ENCODE peak calls at places on chromosomes 7 and 10, in five cellular contexts. Y is stomach, F is chondrocyte, O is astrocyte of the cerebellum, B is K562. D is an unnamed sample.
A peak's percentile ranks its signal among the peaks of the same experiment; 100 is the strongest.

GRCh38 chr7:76037310-76037709 is 10.5 kb downstream of the STYXL1 start:
- DNase-seq in Y (no peak), F (no peak), O (no peak), B (no peak), D (peak; percentile 57)

GRCh38 chr7:53740971-53741370 is 705.5 kb downstream of the POM121L12 start:
- DNase-seq in Y (no peak), F (no peak), O (no peak), B (no peak), D (no peak)

GRCh38 chr7:33399528-33400213 is 270.3 kb downstream of the BBS9 start:
- DNase-seq in Y (no peak), F (no peak), O (no peak), B (no peak), D (no peak)

GRCh38 chr10:3150366-3150765 is 22.2 kb downstream of the PITRM1 start:
- DNase-seq in Y (no peak), F (no peak), O (no peak), B (no peak), D (no peak)

GRCh38 chr10:514137-514671 is 175.3 kb downstream of the DIP2C start:
- DNase-seq in Y (peak; percentile 73), F (no peak), O (no peak), B (no peak), D (no peak)

GRCh38 chr7:73941836-73942551 is 81.0 kb downstream of the TMEM270 start:
- DNase-seq in Y (no peak), F (no peak), O (peak; percentile 53), B (no peak), D (peak; percentile 31)

GRCh38 chr10:69464401-69464800 is 13.1 kb downstream of the TSPAN15 start:
- DNase-seq in Y (no peak), F (no peak), O (no peak), B (no peak), D (no peak)

GRCh38 chr10:36489181-36489927 is 636.0 kb upstream of the ANKRD30A start:
- DNase-seq in Y (no peak), F (no peak), O (no peak), B (no peak), D (no peak)

GRCh38 chr10:97138777-97139317 is 46.9 kb downstream of the SLIT1 start:
- DNase-seq in Y (no peak), F (no peak), O (no peak), B (no peak), D (no peak)

GRCh38 chr7:48868916-48869315 is 55.4 kb upstream of the CDC14C start:
- DNase-seq in Y (no peak), F (no peak), O (no peak), B (no peak), D (no peak)

GRCh38 chr10:22851865-22852239 is 76.0 kb upstream of the ARMC3 start:
- DNase-seq in Y (no peak), F (no peak), O (no peak), B (no peak), D (no peak)

GRCh38 chr10:78524941-78525340 is 491.3 kb downstream of the RPS24 start:
- DNase-seq in Y (no peak), F (no peak), O (no peak), B (no peak), D (no peak)

DNA sequence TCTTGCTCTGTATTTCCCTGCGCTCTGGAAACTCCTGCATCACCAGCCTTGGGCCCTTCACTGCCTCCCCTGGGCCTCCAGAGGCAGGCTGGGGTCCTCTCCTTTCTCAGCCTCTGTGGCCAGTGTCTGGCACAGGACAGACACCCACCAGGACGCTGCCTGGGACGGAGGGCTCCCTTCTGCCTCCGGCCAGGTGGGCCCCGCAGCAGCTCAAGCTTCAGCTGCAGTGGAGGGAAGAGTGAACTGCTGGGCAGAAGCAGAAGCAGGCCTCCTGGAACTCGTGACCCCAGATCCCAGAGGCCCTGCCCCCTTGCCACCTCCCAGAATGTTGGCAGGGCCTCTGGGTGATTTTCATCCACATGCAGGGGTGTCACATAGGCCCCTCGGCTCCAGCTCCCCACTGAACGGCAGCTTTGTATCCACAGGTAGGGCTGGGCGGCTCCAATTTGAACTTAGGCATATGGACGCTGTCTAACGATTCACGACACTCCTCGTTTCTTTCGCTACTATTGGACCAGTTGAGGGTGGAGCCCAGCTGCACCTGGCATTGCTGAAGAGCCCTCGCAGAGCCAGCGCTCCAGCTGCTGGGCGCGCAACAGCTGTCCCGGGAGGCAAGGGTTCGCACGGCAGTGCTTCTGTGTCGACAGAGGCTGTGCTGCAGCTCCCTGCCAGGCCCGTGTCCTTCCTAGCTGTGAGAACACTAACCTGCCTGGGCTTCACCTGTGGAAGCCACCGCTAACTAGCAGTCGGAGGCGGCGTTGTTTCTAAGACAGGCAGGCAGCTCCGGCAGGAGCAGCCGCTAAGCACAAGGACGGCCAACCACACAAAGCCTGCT is 18.4 kb upstream of the GPR146 start:
- DNase-seq in Y (no peak), F (peak; percentile 75), O (no peak), B (no peak), D (no peak)
- TF ChIP-seq CTCF in Y (no peak), F (no peak), O (no peak), B (no peak), D (no peak)

DNA sequence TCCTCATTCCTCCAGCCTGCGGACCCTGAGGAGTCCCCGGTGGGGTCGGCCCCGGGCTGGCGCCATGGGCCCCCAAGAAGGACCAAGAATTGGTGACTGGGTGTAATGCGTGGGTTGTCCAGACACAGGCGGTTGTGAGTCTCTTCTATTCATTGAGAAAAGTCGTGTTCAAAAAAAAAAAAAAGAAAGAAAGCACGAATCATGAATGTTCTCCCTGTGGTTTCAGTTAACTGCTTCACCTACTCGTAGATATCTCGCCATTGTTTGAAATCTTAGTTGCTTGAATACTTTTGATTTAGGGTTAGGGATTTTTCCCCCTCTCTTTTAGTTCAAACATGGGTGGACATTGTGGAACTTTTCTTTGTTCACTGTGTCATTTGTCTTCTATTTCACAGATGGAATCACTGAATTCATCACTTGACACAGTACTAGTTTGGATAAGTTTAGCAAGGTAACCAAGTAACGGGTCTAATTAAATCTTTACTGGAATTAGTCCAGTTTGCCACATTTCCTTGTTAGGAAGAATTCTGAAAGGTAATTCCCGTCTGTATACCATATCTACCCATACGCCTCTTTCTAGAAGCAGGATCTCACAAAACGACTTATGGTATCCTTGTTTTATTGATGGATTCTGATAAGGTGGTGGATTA is 775 bp downstream of the STARD3NL start:
- DNase-seq in Y (no peak), F (no peak), O (no peak), B (no peak), D (no peak)
- TF ChIP-seq CTCF in Y (no peak), F (peak; percentile 57), O (no peak), B (peak; percentile 11), D (peak; percentile 10)

GRCh38 chr10:117530791-117531190 is 11.8 kb upstream of the EMX2 start:
- DNase-seq in Y (no peak), F (no peak), O (no peak), B (no peak), D (no peak)
- TF ChIP-seq CTCF in Y (no peak), F (no peak), O (no peak), B (no peak), D (no peak)

GRCh38 chr7:105136221-105136620 is 122.2 kb downstream of the KMT2E start:
- DNase-seq in Y (no peak), F (no peak), O (no peak), B (peak; percentile 41), D (no peak)

GRCh38 chr7:105139381-105139780 is 125.4 kb downstream of the KMT2E start:
- DNase-seq in Y (no peak), F (no peak), O (no peak), B (no peak), D (no peak)

GRCh38 chr7:105137898-105138297 is 123.9 kb downstream of the KMT2E start:
- DNase-seq in Y (no peak), F (no peak), O (no peak), B (no peak), D (no peak)

GRCh38 chr7:105141068-105141467 is 127.1 kb downstream of the KMT2E start:
- DNase-seq in Y (no peak), F (no peak), O (peak; percentile 27), B (peak; percentile 57), D (no peak)
- TF ChIP-seq CTCF in Y (no peak), F (peak; percentile 78), O (peak; percentile 74), B (peak; percentile 47), D (peak; percentile 55)

GRCh38 chr7:156820445-156821063 is 72.4 kb downstream of the LMBR1 start:
- DNase-seq in Y (no peak), F (no peak), O (no peak), B (peak; percentile 35), D (no peak)
- TF ChIP-seq CTCF in Y (no peak), F (peak; percentile 52), O (peak; percentile 22), B (peak; percentile 43), D (no peak)

DNA sequence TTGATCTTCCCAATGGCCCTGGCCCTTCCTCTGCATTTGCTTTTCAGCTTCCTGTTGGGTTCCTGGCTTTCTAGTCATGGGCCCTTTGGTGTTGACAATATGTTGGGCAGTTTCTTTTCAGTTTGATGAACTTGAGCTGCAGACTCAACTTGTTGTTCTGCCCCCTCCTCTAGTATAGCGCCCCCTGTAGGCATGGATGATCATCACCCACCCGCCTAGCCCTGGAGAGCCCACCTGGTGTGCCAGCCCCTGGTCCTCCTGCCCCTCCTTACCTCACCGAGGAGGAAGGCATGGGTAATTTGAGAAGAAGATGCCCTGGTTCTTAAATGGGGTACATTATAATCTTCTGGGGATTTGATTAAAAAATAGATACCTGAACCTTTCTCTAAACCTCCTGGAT is 271.2 kb downstream of the SNX10 start:
- DNase-seq in Y (no peak), F (no peak), O (no peak), B (no peak), D (no peak)
- TF ChIP-seq CTCF in Y (no peak), F (no peak), O (no peak), B (no peak), D (no peak)

DNA sequence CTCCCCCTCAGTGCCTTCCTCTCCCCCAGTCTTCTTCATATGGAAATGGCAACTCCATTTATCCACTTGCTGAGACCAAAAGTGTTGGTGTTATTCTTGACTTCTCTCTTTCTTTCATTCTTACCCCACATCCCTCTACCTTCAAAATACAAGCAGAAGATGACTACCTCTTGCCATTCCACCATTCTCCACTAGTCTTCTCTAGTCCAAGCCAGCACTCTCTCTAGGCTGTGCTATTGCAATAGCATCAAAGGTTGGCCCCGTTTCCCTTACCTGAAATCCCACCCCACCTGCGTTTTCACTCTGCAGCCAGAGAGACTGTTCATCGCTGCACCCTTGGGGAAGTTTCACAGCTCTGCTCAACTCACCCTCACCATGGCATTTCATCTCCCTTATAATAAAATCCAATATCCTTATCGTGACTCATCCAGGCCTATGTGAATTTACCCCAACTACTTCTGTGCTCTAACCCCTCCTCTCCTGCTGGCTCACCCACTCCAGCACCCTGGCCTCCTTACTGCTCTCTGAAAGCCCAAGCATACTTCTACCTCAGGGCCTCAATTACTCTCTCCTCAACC is 109.1 kb downstream of the LSM5 start:
- DNase-seq in Y (no peak), F (no peak), O (no peak), B (no peak), D (no peak)
- TF ChIP-seq CTCF in Y (no peak), F (no peak), O (no peak), B (peak; percentile 24), D (no peak)

GRCh38 chr10:76086571-76087260 is 655.3 kb downstream of the LRMDA start:
- DNase-seq in Y (no peak), F (no peak), O (peak; percentile 74), B (peak; percentile 37), D (no peak)
- TF ChIP-seq CTCF in Y (peak; percentile 20), F (peak; percentile 73), O (peak; percentile 73), B (peak; percentile 42), D (peak; percentile 32)

D was measured in BJ.